ENCODE peak calls at places on chromosomes 16 and 17, in five cellular contexts. One of them, this sample, is unnamed.

GRCh38 chr17:77382966-77383612 is 242.3 kb downstream of the SEC14L1 start:
- DNase-seq in MM.1S: no peak
- DNase-seq in GM23248: peak
- DNase-seq in hepatocyte: no peak
- DNase-seq in GM23338: no peak
- DNase-seq in this sample: no peak

GRCh38 chr17:73091770-73092517 is 544 bp downstream of the SLC39A11 start:
- DNase-seq in MM.1S: no peak
- DNase-seq in GM23248: peak
- DNase-seq in hepatocyte: peak
- DNase-seq in GM23338: peak
- DNase-seq in this sample: peak

GRCh38 chr16:1037023-1037933 is 35.3 kb upstream of the SSTR5 start:
- DNase-seq in MM.1S: no peak
- DNase-seq in GM23248: peak
- DNase-seq in hepatocyte: peak
- DNase-seq in GM23338: peak
- DNase-seq in this sample: peak

GRCh38 chr17:71963791-71964190 is 157.0 kb upstream of the SOX9 start:
- DNase-seq in MM.1S: no peak
- DNase-seq in GM23248: no peak
- DNase-seq in hepatocyte: no peak
- DNase-seq in GM23338: no peak
- DNase-seq in this sample: no peak

GRCh38 chr16:17302620-17303019 is 168.1 kb downstream of the XYLT1 start:
- DNase-seq in MM.1S: no peak
- DNase-seq in GM23248: peak
- DNase-seq in hepatocyte: no peak
- DNase-seq in GM23338: no peak
- DNase-seq in this sample: no peak

GRCh38 chr16:75927824-75928223 is 201.5 kb upstream of the CPHXL start:
- DNase-seq in MM.1S: no peak
- DNase-seq in GM23248: no peak
- DNase-seq in hepatocyte: no peak
- DNase-seq in GM23338: peak
- DNase-seq in this sample: no peak

GRCh38 chr16:77675464-77676324 is 46.6 kb upstream of the NUDT7 start:
- DNase-seq in MM.1S: peak
- DNase-seq in GM23248: peak
- DNase-seq in hepatocyte: peak
- DNase-seq in GM23338: peak
- DNase-seq in this sample: peak

GRCh38 chr17:78137392-78138203 is 7.0 kb downstream of the TMC8 start:
- DNase-seq in MM.1S: peak
- DNase-seq in GM23248: no peak
- DNase-seq in hepatocyte: no peak
- DNase-seq in GM23338: peak
- DNase-seq in this sample: no peak

GRCh38 chr17:62703269-62703775 is 75.9 kb downstream of the MRC2 start:
- DNase-seq in MM.1S: no peak
- DNase-seq in GM23248: peak
- DNase-seq in hepatocyte: no peak
- DNase-seq in GM23338: no peak
- DNase-seq in this sample: peak

GRCh38 chr17:44922746-44923470 is 7.6 kb upstream of the GFAP start:
- DNase-seq in MM.1S: no peak
- DNase-seq in GM23248: no peak
- DNase-seq in hepatocyte: no peak
- DNase-seq in GM23338: no peak
- DNase-seq in this sample: no peak

GRCh38 chr17:13002761-13003453 is 14.9 kb downstream of the ELAC2 start:
- DNase-seq in MM.1S: peak
- DNase-seq in GM23248: peak
- DNase-seq in hepatocyte: peak
- DNase-seq in GM23338: peak
- DNase-seq in this sample: peak

GRCh38 chr17:45708707-45709290 is 75.3 kb upstream of the CRHR1 start:
- DNase-seq in MM.1S: no peak
- DNase-seq in GM23248: no peak
- DNase-seq in hepatocyte: no peak
- DNase-seq in GM23338: no peak
- DNase-seq in this sample: no peak

GRCh38 chr17:7853693-7854043 is 1.2 kb upstream of the TMEM88 start:
- DNase-seq in MM.1S: no peak
- DNase-seq in GM23248: no peak
- DNase-seq in hepatocyte: peak
- DNase-seq in GM23338: peak
- DNase-seq in this sample: no peak

GRCh38 chr16:66515543-66516171 is 34.3 kb downstream of the TK2 start:
- DNase-seq in MM.1S: peak
- DNase-seq in GM23248: peak
- DNase-seq in hepatocyte: peak
- DNase-seq in GM23338: peak
- DNase-seq in this sample: peak

GRCh38 chr17:47367257-47367656 is 43.5 kb downstream of the EFCAB13 start:
- DNase-seq in MM.1S: no peak
- DNase-seq in GM23248: no peak
- DNase-seq in hepatocyte: no peak
- DNase-seq in GM23338: no peak
- DNase-seq in this sample: no peak

GRCh38 chr16:3589441-3589921 is 12.3 kb upstream of the NLRC3 start:
- DNase-seq in MM.1S: no peak
- DNase-seq in GM23248: no peak
- DNase-seq in hepatocyte: no peak
- DNase-seq in GM23338: no peak
- DNase-seq in this sample: no peak

GRCh38 chr16:89331371-89332109 is 114.0 kb downstream of the ZNF778 start:
- DNase-seq in MM.1S: no peak
- DNase-seq in GM23248: no peak
- DNase-seq in hepatocyte: no peak
- DNase-seq in GM23338: no peak
- DNase-seq in this sample: no peak

GRCh38 chr16:13780406-13780805 is 139.5 kb upstream of the ERCC4 start:
- DNase-seq in MM.1S: no peak
- DNase-seq in GM23248: no peak
- DNase-seq in hepatocyte: no peak
- DNase-seq in GM23338: peak
- DNase-seq in this sample: no peak

GRCh38 chr16:72270531-72270930 is 98.6 kb upstream of the PMFBP1 start:
- DNase-seq in MM.1S: no peak
- DNase-seq in GM23248: no peak
- DNase-seq in hepatocyte: peak
- DNase-seq in GM23338: no peak
- DNase-seq in this sample: no peak

GRCh38 chr17:41928693-41929251 is 1.6 kb upstream of the ODAD4 start:
- DNase-seq in MM.1S: no peak
- DNase-seq in GM23248: no peak
- DNase-seq in hepatocyte: no peak
- DNase-seq in GM23338: no peak
- DNase-seq in this sample: no peak

GRCh38 chr16:78183886-78184553 is 84.6 kb downstream of the WWOX start:
- DNase-seq in MM.1S: no peak
- DNase-seq in GM23248: peak
- DNase-seq in hepatocyte: peak
- DNase-seq in GM23338: no peak
- DNase-seq in this sample: no peak

GRCh38 chr17:81385320-81386111 is 9.7 kb upstream of the BAHCC1 start:
- DNase-seq in MM.1S: no peak
- DNase-seq in GM23248: no peak
- DNase-seq in hepatocyte: no peak
- DNase-seq in GM23338: no peak
- DNase-seq in this sample: no peak

GRCh38 chr16:7363397-7364053 is 30.9 kb downstream of the RBFOX1 start:
- DNase-seq in MM.1S: no peak
- DNase-seq in GM23248: no peak
- DNase-seq in hepatocyte: peak
- DNase-seq in GM23338: no peak
- DNase-seq in this sample: no peak

GRCh38 chr17:7579001-7579838 is at the start of gene CD68:
- DNase-seq in MM.1S: peak
- DNase-seq in GM23248: peak
- DNase-seq in hepatocyte: peak
- DNase-seq in GM23338: peak
- DNase-seq in this sample: peak

GRCh38 chr16:57863434-57864160 is 61.3 kb upstream of the KIFC3 start:
- DNase-seq in MM.1S: peak
- DNase-seq in GM23248: peak
- DNase-seq in hepatocyte: peak
- DNase-seq in GM23338: peak
- DNase-seq in this sample: peak

GRCh38 chr17:15907290-15907689 is 37.6 kb upstream of the ADORA2B start:
- DNase-seq in MM.1S: no peak
- DNase-seq in GM23248: no peak
- DNase-seq in hepatocyte: no peak
- DNase-seq in GM23338: no peak
- DNase-seq in this sample: no peak

GRCh38 chr17:17055286-17056166 is 13.3 kb downstream of the MPRIP start:
- DNase-seq in MM.1S: no peak
- DNase-seq in GM23248: peak
- DNase-seq in hepatocyte: no peak
- DNase-seq in GM23338: peak
- DNase-seq in this sample: no peak

GRCh38 chr17:6923385-6923784 is 72.5 kb upstream of the ALOX12 start:
- DNase-seq in MM.1S: no peak
- DNase-seq in GM23248: no peak
- DNase-seq in hepatocyte: no peak
- DNase-seq in GM23338: no peak
- DNase-seq in this sample: no peak

GRCh38 chr17:78717431-78717980 is 64.6 kb downstream of the CYTH1 start:
- DNase-seq in MM.1S: peak
- DNase-seq in GM23248: peak
- DNase-seq in hepatocyte: peak
- DNase-seq in GM23338: peak
- DNase-seq in this sample: peak

GRCh38 chr16:6160303-6160702 is 1062.7 kb upstream of the EEF2KMT start:
- DNase-seq in MM.1S: no peak
- DNase-seq in GM23248: no peak
- DNase-seq in hepatocyte: no peak
- DNase-seq in GM23338: no peak
- DNase-seq in this sample: no peak

GRCh38 chr17:27479838-27480237 is 23.6 kb downstream of the KSR1 start:
- DNase-seq in MM.1S: no peak
- DNase-seq in GM23248: no peak
- DNase-seq in hepatocyte: no peak
- DNase-seq in GM23338: no peak
- DNase-seq in this sample: no peak
- H3K4me3 ChIP-seq in MM.1S: no peak
- H3K4me3 ChIP-seq in GM23248: no peak
- H3K4me3 ChIP-seq in hepatocyte: no peak
- H3K4me3 ChIP-seq in GM23338: no peak
- H3K4me3 ChIP-seq in this sample: no peak

DNA sequence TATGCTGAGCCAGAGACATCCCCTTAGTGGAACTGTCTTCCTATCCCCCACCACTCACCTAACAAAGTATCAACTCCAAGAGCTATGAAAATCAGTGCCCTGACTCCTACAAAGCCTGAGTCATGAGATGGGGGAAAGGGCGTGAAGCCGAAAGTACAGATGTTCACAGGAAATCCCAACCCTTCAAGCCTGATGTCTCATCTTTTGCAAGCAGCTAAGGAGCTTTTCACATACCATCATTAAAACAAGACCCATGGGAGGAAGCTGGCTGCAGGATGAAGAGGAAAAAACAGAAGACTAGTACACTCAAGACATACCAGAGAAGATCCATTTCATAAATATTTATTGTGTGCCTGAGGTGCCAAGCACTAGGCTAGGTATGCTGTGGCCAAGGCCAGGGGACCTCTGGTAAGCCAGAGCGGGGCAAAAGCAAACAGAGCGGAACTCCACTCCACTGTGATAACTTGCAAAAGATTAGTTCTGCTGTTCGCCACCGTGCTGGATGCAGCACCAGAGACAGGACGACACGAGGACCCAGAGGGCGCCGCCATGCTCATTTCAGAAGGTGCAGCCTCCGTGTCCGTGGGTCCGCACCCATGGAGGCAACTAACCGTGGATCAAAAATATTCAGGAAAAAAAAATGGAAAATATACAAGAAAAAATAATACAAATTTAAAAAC is 4.5 kb upstream of the MNT start:
- DNase-seq in MM.1S: no peak
- DNase-seq in GM23248: peak
- DNase-seq in hepatocyte: peak
- DNase-seq in GM23338: no peak
- DNase-seq in this sample: peak
- TF ChIP-seq EZH2phosphoT487 in MM.1S: no peak
- TF ChIP-seq EZH2phosphoT487 in GM23248: no peak
- TF ChIP-seq EZH2phosphoT487 in hepatocyte: no peak
- TF ChIP-seq EZH2phosphoT487 in GM23338: no peak
- TF ChIP-seq EZH2phosphoT487 in this sample: no peak

GRCh38 chr16:82037251-82037650 is 2.2 kb downstream of the HSD17B2 start:
- DNase-seq in MM.1S: no peak
- DNase-seq in GM23248: no peak
- DNase-seq in hepatocyte: no peak
- DNase-seq in GM23338: no peak
- DNase-seq in this sample: no peak
- H3K4me2 ChIP-seq in MM.1S: no peak
- H3K4me2 ChIP-seq in GM23248: no peak
- H3K4me2 ChIP-seq in hepatocyte: peak
- H3K4me2 ChIP-seq in GM23338: no peak
- H3K4me2 ChIP-seq in this sample: no peak

GRCh38 chr17:32772453-32773025 is 104.4 kb downstream of the MYO1D start:
- DNase-seq in MM.1S: no peak
- DNase-seq in GM23248: no peak
- DNase-seq in hepatocyte: no peak
- DNase-seq in GM23338: no peak
- DNase-seq in this sample: no peak

GRCh38 chr17:32769846-32770245 is 107.1 kb downstream of the MYO1D start:
- DNase-seq in MM.1S: no peak
- DNase-seq in GM23248: no peak
- DNase-seq in hepatocyte: no peak
- DNase-seq in GM23338: peak
- DNase-seq in this sample: peak

GRCh38 chr17:32774286-32775084 is 102.4 kb downstream of the MYO1D start:
- DNase-seq in MM.1S: no peak
- DNase-seq in GM23248: no peak
- DNase-seq in hepatocyte: no peak
- DNase-seq in GM23338: peak
- DNase-seq in this sample: no peak

DNA sequence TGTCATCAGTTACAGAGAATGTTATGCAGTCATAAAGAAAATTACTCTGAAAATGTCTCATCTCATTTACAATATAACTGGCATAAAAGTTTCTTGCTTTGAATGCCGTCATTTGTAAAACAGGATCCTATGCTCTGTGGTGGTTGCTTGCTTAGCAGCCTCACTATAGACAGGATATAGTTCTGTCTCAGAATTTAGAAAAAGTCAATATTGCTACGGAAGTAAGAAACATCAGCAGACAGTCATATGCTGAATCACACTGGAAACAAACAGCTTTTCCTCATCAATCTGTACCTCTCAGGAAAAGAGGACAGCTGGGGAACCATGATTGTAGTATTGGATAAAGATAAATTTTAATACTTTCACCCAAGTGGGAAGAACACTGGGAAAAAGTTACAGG is 105.5 kb downstream of the MYO1D start:
- DNase-seq in MM.1S: no peak
- DNase-seq in GM23248: peak
- DNase-seq in hepatocyte: no peak
- DNase-seq in GM23338: no peak
- DNase-seq in this sample: peak
- H3K4me3 ChIP-seq in MM.1S: no peak
- H3K4me3 ChIP-seq in GM23248: no peak
- H3K4me3 ChIP-seq in hepatocyte: no peak
- H3K4me3 ChIP-seq in GM23338: no peak
- H3K4me3 ChIP-seq in this sample: no peak

GRCh38 chr17:20127660-20128413 is 118.7 kb downstream of the SPECC1 start:
- DNase-seq in MM.1S: no peak
- DNase-seq in GM23248: peak
- DNase-seq in hepatocyte: peak
- DNase-seq in GM23338: no peak
- DNase-seq in this sample: peak
- TF ChIP-seq EZH2phosphoT487 in MM.1S: no peak
- TF ChIP-seq EZH2phosphoT487 in GM23248: peak
- TF ChIP-seq EZH2phosphoT487 in hepatocyte: no peak
- TF ChIP-seq EZH2phosphoT487 in GM23338: no peak
- TF ChIP-seq EZH2phosphoT487 in this sample: no peak